ENCODE peak calls at places on chromosome 2, in six cellular contexts. One of them, this sample, is unnamed.

GRCh38 chr2:144522741-144523605 is 3.1 kb upstream of the ZEB2 start:
- DNase-seq in esophagus muscularis mucosa: no peak
- DNase-seq in GM23338: peak; percentile 70
- DNase-seq in A673: peak; percentile 32
- DNase-seq in choroid plexus epithelial cell: no peak
- DNase-seq in fibroblast of lung: peak; percentile 47
- DNase-seq in this sample: peak; percentile 26

GRCh38 chr2:71613953-71614925 is 160.9 kb downstream of the DYSF start:
- DNase-seq in fibroblast of lung: no peak
- DNase-seq in A673: no peak
- DNase-seq in GM23338: no peak
- DNase-seq in choroid plexus epithelial cell: no peak
- DNase-seq in esophagus muscularis mucosa: peak; percentile 78
- DNase-seq in this sample: no peak

GRCh38 chr2:196404276-196404675 is 232.9 kb upstream of the STK17B start:
- DNase-seq in fibroblast of lung: no peak
- DNase-seq in choroid plexus epithelial cell: peak; percentile 17
- DNase-seq in GM23338: no peak
- DNase-seq in esophagus muscularis mucosa: no peak
- DNase-seq in A673: peak; percentile 41
- DNase-seq in this sample: no peak

GRCh38 chr2:70679244-70679643 is 88.8 kb downstream of the ADD2 start:
- DNase-seq in choroid plexus epithelial cell: peak; percentile 2
- DNase-seq in A673: no peak
- DNase-seq in GM23338: no peak
- DNase-seq in esophagus muscularis mucosa: no peak
- DNase-seq in fibroblast of lung: no peak
- DNase-seq in this sample: peak; percentile 1

GRCh38 chr2:15865923-15866322 is 74.4 kb upstream of the MYCN start:
- DNase-seq in A673: no peak
- DNase-seq in GM23338: no peak
- DNase-seq in fibroblast of lung: no peak
- DNase-seq in esophagus muscularis mucosa: no peak
- DNase-seq in choroid plexus epithelial cell: no peak
- DNase-seq in this sample: no peak

GRCh38 chr2:118855451-118856279 is 8.2 kb upstream of the EN1 start:
- DNase-seq in choroid plexus epithelial cell: peak; percentile 74
- DNase-seq in fibroblast of lung: peak; percentile 65
- DNase-seq in esophagus muscularis mucosa: no peak
- DNase-seq in A673: peak; percentile 91
- DNase-seq in GM23338: peak; percentile 94
- DNase-seq in this sample: peak; percentile 75

GRCh38 chr2:67879586-67880290 is 183.1 kb downstream of the C1D start:
- DNase-seq in GM23338: no peak
- DNase-seq in esophagus muscularis mucosa: no peak
- DNase-seq in fibroblast of lung: peak; percentile 21
- DNase-seq in choroid plexus epithelial cell: peak; percentile 43
- DNase-seq in A673: no peak
- DNase-seq in this sample: peak; percentile 76

GRCh38 chr2:115733190-115733775 is 1290.8 kb downstream of the DPP10 start:
- DNase-seq in A673: no peak
- DNase-seq in fibroblast of lung: no peak
- DNase-seq in GM23338: no peak
- DNase-seq in choroid plexus epithelial cell: no peak
- DNase-seq in esophagus muscularis mucosa: no peak
- DNase-seq in this sample: no peak

GRCh38 chr2:105118960-105119359 is 81.1 kb downstream of the MRPS9 start:
- DNase-seq in choroid plexus epithelial cell: no peak
- DNase-seq in A673: no peak
- DNase-seq in esophagus muscularis mucosa: no peak
- DNase-seq in GM23338: peak; percentile 73
- DNase-seq in fibroblast of lung: no peak
- DNase-seq in this sample: no peak

GRCh38 chr2:231648579-231649174 is 56.0 kb downstream of the TEX44 start:
- DNase-seq in fibroblast of lung: peak; percentile 52
- DNase-seq in A673: peak; percentile 55
- DNase-seq in choroid plexus epithelial cell: peak; percentile 55
- DNase-seq in GM23338: peak; percentile 82
- DNase-seq in esophagus muscularis mucosa: no peak
- DNase-seq in this sample: peak; percentile 35

GRCh38 chr2:40160730-40161129 is 291.2 kb downstream of the SLC8A1 start:
- DNase-seq in fibroblast of lung: peak; percentile 67
- DNase-seq in esophagus muscularis mucosa: peak; percentile 84
- DNase-seq in A673: no peak
- DNase-seq in GM23338: no peak
- DNase-seq in choroid plexus epithelial cell: no peak
- DNase-seq in this sample: no peak

GRCh38 chr2:222592176-222592575 is 63.7 kb downstream of the FARSB start:
- DNase-seq in choroid plexus epithelial cell: no peak
- DNase-seq in fibroblast of lung: no peak
- DNase-seq in GM23338: no peak
- DNase-seq in esophagus muscularis mucosa: no peak
- DNase-seq in A673: no peak
- DNase-seq in this sample: no peak

GRCh38 chr2:10188211-10188610 is 65.7 kb downstream of the RRM2 start:
- DNase-seq in A673: peak; percentile 28
- DNase-seq in esophagus muscularis mucosa: no peak
- DNase-seq in choroid plexus epithelial cell: peak; percentile 54
- DNase-seq in fibroblast of lung: peak; percentile 37
- DNase-seq in GM23338: peak; percentile 42
- DNase-seq in this sample: peak; percentile 21

GRCh38 chr2:20603791-20604190 is 47.1 kb downstream of the HS1BP3 start:
- DNase-seq in A673: no peak
- DNase-seq in fibroblast of lung: no peak
- DNase-seq in choroid plexus epithelial cell: no peak
- DNase-seq in esophagus muscularis mucosa: no peak
- DNase-seq in GM23338: no peak
- DNase-seq in this sample: no peak

GRCh38 chr2:227720680-227721079 is 2.9 kb upstream of the SLC19A3 start:
- DNase-seq in fibroblast of lung: no peak
- DNase-seq in GM23338: no peak
- DNase-seq in A673: peak; percentile 12
- DNase-seq in choroid plexus epithelial cell: no peak
- DNase-seq in esophagus muscularis mucosa: no peak
- DNase-seq in this sample: no peak

GRCh38 chr2:60707750-60708371 is 48.2 kb upstream of the PAPOLG start:
- DNase-seq in fibroblast of lung: peak; percentile 47
- DNase-seq in A673: peak; percentile 63
- DNase-seq in choroid plexus epithelial cell: peak; percentile 53
- DNase-seq in GM23338: peak; percentile 76
- DNase-seq in esophagus muscularis mucosa: no peak
- DNase-seq in this sample: peak; percentile 51

GRCh38 chr2:47276061-47276460 is 121.0 kb upstream of the STPG4 start:
- DNase-seq in esophagus muscularis mucosa: no peak
- DNase-seq in choroid plexus epithelial cell: no peak
- DNase-seq in A673: no peak
- DNase-seq in fibroblast of lung: no peak
- DNase-seq in GM23338: peak; percentile 30
- DNase-seq in this sample: no peak

GRCh38 chr2:47274780-47275117 is 119.6 kb upstream of the STPG4 start:
- DNase-seq in esophagus muscularis mucosa: no peak
- DNase-seq in choroid plexus epithelial cell: no peak
- DNase-seq in GM23338: no peak
- DNase-seq in fibroblast of lung: no peak
- DNase-seq in A673: no peak
- DNase-seq in this sample: no peak

GRCh38 chr2:47272905-47273758 is 118.0 kb upstream of the STPG4 start:
- DNase-seq in fibroblast of lung: no peak
- DNase-seq in A673: no peak
- DNase-seq in choroid plexus epithelial cell: no peak
- DNase-seq in GM23338: no peak
- DNase-seq in esophagus muscularis mucosa: no peak
- DNase-seq in this sample: no peak

GRCh38 chr2:47272031-47272864 is 117.1 kb upstream of the STPG4 start:
- DNase-seq in esophagus muscularis mucosa: no peak
- DNase-seq in fibroblast of lung: peak; percentile 49
- DNase-seq in GM23338: peak; percentile 82
- DNase-seq in choroid plexus epithelial cell: peak; percentile 50
- DNase-seq in A673: peak; percentile 55
- DNase-seq in this sample: peak; percentile 53

DNA sequence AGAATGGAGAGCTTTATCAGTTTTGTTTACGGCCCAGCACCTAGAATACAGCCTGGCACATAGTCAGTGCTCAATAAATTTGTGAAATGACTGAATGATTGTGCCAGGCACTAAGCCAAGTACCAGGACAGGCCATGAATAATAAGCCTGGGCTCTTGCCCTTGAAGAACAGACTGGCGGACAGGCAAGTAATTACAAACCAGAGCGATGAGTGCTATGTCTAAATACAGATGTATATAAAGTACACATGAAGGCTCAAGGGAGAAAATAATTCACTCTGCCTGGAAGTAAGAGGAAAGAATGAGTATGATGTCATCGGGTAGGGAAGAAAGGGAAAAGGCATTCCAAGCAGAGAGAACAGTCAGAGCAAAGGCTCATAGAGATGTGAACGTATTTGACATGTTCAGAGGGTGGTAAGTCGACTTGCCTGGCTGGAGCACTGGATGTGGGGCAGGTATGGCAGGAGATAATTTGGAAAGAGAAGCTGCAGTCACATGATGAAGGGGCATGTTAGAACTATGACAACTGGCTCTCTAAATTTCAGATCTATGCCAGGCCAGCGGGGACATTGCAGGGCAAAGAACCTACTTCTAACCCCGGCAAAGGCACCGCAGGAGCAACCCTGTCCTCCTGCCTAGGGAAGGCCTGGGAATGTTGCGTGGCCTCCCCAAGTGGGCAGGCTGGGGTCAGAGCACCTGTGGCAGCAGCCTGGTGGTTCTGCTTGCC is 119.1 kb upstream of the STPG4 start:
- DNase-seq in A673: no peak
- DNase-seq in GM23338: no peak
- DNase-seq in esophagus muscularis mucosa: no peak
- DNase-seq in fibroblast of lung: peak; percentile 83
- DNase-seq in choroid plexus epithelial cell: peak; percentile 35
- DNase-seq in this sample: peak; percentile 72
- TF ChIP-seq CTCF in A673: no peak
- TF ChIP-seq CTCF in GM23338: no peak
- TF ChIP-seq CTCF in esophagus muscularis mucosa: no peak
- TF ChIP-seq CTCF in fibroblast of lung: no peak
- TF ChIP-seq CTCF in choroid plexus epithelial cell: no peak
- TF ChIP-seq CTCF in this sample: no peak

DNA sequence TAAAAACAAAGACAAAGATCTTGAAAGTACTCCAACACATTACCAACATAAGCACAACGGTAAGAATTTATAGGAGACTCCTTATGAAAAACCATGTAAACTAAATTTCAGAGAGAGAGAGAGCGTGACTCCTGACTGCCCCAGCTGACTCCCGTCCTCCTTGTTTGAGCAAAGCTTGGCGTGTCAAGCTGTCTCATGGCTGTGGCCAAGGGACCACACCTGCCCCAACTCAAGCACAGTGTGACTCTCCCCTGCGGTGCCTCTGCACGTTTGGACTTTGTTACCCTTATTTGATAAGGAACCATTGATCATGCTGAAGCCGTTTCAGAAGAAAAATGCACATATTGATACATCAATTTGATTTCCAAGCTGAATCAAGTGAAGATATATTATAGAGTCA is 124.8 kb downstream of the COL6A3 start:
- DNase-seq in A673: no peak
- DNase-seq in choroid plexus epithelial cell: no peak
- DNase-seq in esophagus muscularis mucosa: no peak
- DNase-seq in GM23338: no peak
- DNase-seq in fibroblast of lung: no peak
- DNase-seq in this sample: no peak
- H3K4me3 ChIP-seq in A673: no peak overlapping the region
- H3K4me3 ChIP-seq in choroid plexus epithelial cell: no peak overlapping the region
- H3K4me3 ChIP-seq in esophagus muscularis mucosa: no peak overlapping the region
- H3K4me3 ChIP-seq in GM23338: no peak overlapping the region
- H3K4me3 ChIP-seq in fibroblast of lung: no peak overlapping the region
- H3K4me3 ChIP-seq in this sample: no peak overlapping the region

GRCh38 chr2:157790780-157791179 is 85.3 kb downstream of the ACVR1 start:
- DNase-seq in esophagus muscularis mucosa: no peak
- DNase-seq in GM23338: no peak
- DNase-seq in choroid plexus epithelial cell: no peak
- DNase-seq in A673: no peak
- DNase-seq in fibroblast of lung: no peak
- DNase-seq in this sample: no peak

GRCh38 chr2:157789933-157790511 is 86.1 kb downstream of the ACVR1 start:
- DNase-seq in choroid plexus epithelial cell: peak; percentile 18
- DNase-seq in esophagus muscularis mucosa: no peak
- DNase-seq in GM23338: no peak
- DNase-seq in fibroblast of lung: peak; percentile 26
- DNase-seq in A673: no peak
- DNase-seq in this sample: no peak

GRCh38 chr2:157792345-157793052 is 83.6 kb downstream of the ACVR1 start:
- DNase-seq in fibroblast of lung: peak; percentile 80
- DNase-seq in esophagus muscularis mucosa: no peak
- DNase-seq in choroid plexus epithelial cell: peak; percentile 53
- DNase-seq in GM23338: no peak
- DNase-seq in A673: no peak
- DNase-seq in this sample: peak; percentile 64

GRCh38 chr2:157789161-157789720 is 86.9 kb downstream of the ACVR1 start:
- DNase-seq in A673: no peak
- DNase-seq in esophagus muscularis mucosa: no peak
- DNase-seq in fibroblast of lung: peak; percentile 26
- DNase-seq in GM23338: no peak
- DNase-seq in choroid plexus epithelial cell: no peak
- DNase-seq in this sample: no peak

DNA sequence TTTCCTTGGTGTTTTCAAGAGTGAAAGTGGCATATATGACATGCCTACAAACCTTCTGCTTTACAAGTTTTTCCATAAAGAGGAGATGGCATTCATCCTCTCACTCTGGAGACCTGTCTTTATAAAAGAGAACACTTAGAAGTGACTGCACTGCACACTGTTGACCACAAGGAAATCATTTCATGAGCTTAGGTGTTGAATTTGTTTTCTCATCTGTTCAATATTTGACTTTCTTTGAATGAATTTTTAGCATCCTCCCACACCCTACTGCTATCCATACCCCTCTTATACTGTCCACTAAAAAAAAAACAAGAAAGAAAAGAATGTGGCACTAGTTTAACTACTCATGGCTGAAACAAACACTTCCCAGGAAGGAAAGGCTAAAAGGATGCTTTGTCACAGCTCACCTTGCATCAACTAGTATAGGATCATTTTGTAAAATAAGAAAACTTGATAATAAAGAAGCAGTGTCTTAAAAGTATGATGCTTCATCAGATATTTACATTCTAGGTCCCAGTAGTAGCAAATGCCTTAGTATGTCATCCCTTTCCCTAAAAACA is 83.0 kb downstream of the ACVR1 start:
- DNase-seq in choroid plexus epithelial cell: peak; percentile 27
- DNase-seq in GM23338: no peak
- DNase-seq in A673: no peak
- DNase-seq in esophagus muscularis mucosa: no peak
- DNase-seq in fibroblast of lung: no peak
- DNase-seq in this sample: peak; percentile 29
- TF ChIP-seq CTCF in choroid plexus epithelial cell: no peak
- TF ChIP-seq CTCF in GM23338: peak; percentile 47
- TF ChIP-seq CTCF in A673: peak; percentile 27
- TF ChIP-seq CTCF in esophagus muscularis mucosa: peak; percentile 24
- TF ChIP-seq CTCF in fibroblast of lung: peak; percentile 48
- TF ChIP-seq CTCF in this sample: peak; percentile 36

DNA sequence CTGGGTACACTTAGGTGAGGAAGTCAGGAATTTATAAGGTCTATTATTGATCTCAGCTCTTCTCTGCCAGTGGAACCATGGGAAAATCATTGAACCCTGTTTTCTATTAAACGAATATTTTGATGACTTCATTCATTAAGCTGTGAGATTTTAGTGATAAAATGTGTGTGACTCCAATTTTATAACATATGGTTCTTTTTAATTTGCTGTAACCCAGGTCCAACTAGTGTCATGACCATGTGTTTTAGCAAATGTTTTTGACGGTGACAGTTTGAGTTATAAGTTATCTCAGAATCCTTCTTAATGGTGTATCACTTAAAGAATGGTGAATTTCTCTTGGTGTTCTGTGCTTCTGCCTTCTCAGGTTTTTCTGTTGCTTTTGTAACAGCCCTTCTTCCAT is 213.1 kb downstream of the MCFD2 start:
- DNase-seq in esophagus muscularis mucosa: no peak
- DNase-seq in choroid plexus epithelial cell: no peak
- DNase-seq in fibroblast of lung: no peak
- DNase-seq in A673: no peak
- DNase-seq in GM23338: no peak
- DNase-seq in this sample: no peak
- H3K4me3 ChIP-seq in esophagus muscularis mucosa: no peak overlapping the region
- H3K4me3 ChIP-seq in choroid plexus epithelial cell: no peak overlapping the region
- H3K4me3 ChIP-seq in fibroblast of lung: no peak overlapping the region
- H3K4me3 ChIP-seq in A673: no peak overlapping the region
- H3K4me3 ChIP-seq in GM23338: no peak overlapping the region
- H3K4me3 ChIP-seq in this sample: no peak overlapping the region

This sample was measured in astrocyte of the spinal cord.